ENCODE peak calls at places on chromosomes 1 and 21, in four cellular contexts. I, O, G and Y are unnamed samples.

GRCh38 chr1:43603004-43603403 is 46.9 kb upstream of the KDM4A start:
- DNase-seq in G (no peak), O (no peak), I (no peak), Y (no peak)

GRCh38 chr1:37949524-37950152 is 2.8 kb upstream of the INPP5B start:
- DNase-seq in I (no peak), O (no peak), G (peak), Y (no peak)

GRCh38 chr1:218348628-218349185 is 3.6 kb downstream of the TGFB2 start:
- DNase-seq in I (no peak), O (no peak), G (no peak), Y (no peak)

GRCh38 chr1:204829133-204829532 is 41.5 kb upstream of the NFASC start:
- DNase-seq in O (no peak), G (no peak), I (no peak), Y (no peak)

GRCh38 chr1:152096931-152097330 is 8.1 kb upstream of the TCHHL1 start:
- DNase-seq in I (no peak), G (no peak), O (no peak), Y (no peak)

GRCh38 chr1:242201090-242201489 is 202.2 kb upstream of the MAP1LC3C start:
- DNase-seq in I (no peak), G (no peak), O (no peak), Y (no peak)

GRCh38 chr1:75996196-75996595 is 64.0 kb upstream of the ASB17 start:
- DNase-seq in O (no peak), G (no peak), I (no peak), Y (no peak)

GRCh38 chr1:22738069-22738435 is 27.4 kb downstream of the EPHB2 start:
- DNase-seq in I (no peak), G (no peak), O (no peak), Y (no peak)

GRCh38 chr1:206925116-206925736 is 3.5 kb upstream of the FCMR start:
- DNase-seq in O (no peak), I (no peak), G (no peak), Y (no peak)

GRCh38 chr1:93255222-93256079 is 74.9 kb downstream of the CCDC18 start:
- DNase-seq in G (no peak), O (no peak), I (no peak), Y (no peak)

GRCh38 chr21:45379171-45379900 is 25.6 kb upstream of the COL18A1 start:
- DNase-seq in I (peak), O (no peak), G (peak), Y (no peak)

GRCh38 chr21:45974073-45975016 is 7.2 kb upstream of the COL6A1 start:
- DNase-seq in O (peak), G (peak), I (peak), Y (no peak)

GRCh38 chr1:37797750-37798345 is 4.2 kb downstream of the MANEAL start:
- DNase-seq in G (no peak), I (no peak), O (no peak), Y (no peak)

GRCh38 chr1:51316113-51316763 is 14.1 kb downstream of the TTC39A start:
- DNase-seq in I (no peak), G (no peak), O (no peak), Y (no peak)

GRCh38 chr1:228249508-228250305 is 41.9 kb downstream of the OBSCN start:
- DNase-seq in I (no peak), G (no peak), O (no peak), Y (no peak)

GRCh38 chr1:61244114-61244513 is 161.8 kb downstream of the NFIA start:
- DNase-seq in G (no peak), I (no peak), O (no peak), Y (peak)

GRCh38 chr1:40806724-40807675 is 23.4 kb downstream of the KCNQ4 start:
- DNase-seq in I (peak), G (no peak), O (peak), Y (no peak)

GRCh38 chr1:246043556-246043955 is 463.5 kb downstream of the SMYD3 start:
- DNase-seq in O (no peak), I (no peak), G (no peak), Y (no peak)

GRCh38 chr1:165560834-165561233 is 17.0 kb downstream of the LRRC52 start:
- DNase-seq in O (no peak), G (no peak), I (no peak), Y (no peak)

GRCh38 chr1:192053661-192054060 is 104.6 kb upstream of the RGS18 start:
- DNase-seq in G (no peak), O (no peak), I (no peak), Y (no peak)

GRCh38 chr1:235015291-235015990 is 113.2 kb downstream of the TOMM20 start:
- DNase-seq in I (no peak), G (no peak), O (no peak), Y (no peak)

GRCh38 chr1:36352910-36353878 is 29.7 kb upstream of the EVA1B start:
- DNase-seq in I (no peak), G (no peak), O (no peak), Y (no peak)

GRCh38 chr1:12180315-12180714 is 13.5 kb downstream of the TNFRSF1B start:
- DNase-seq in I (peak), O (peak), G (peak), Y (peak)

GRCh38 chr1:48414264-48414663 is 57.7 kb downstream of the SPATA6 start:
- DNase-seq in G (no peak), O (no peak), I (no peak), Y (no peak)

GRCh38 chr1:3902546-3902945 is 2.5 kb upstream of the C1orf174 start:
- DNase-seq in G (no peak), O (no peak), I (no peak), Y (no peak)

GRCh38 chr1:85607126-85607912 is 26.8 kb downstream of the CCN1 start:
- DNase-seq in O (no peak), G (no peak), I (no peak), Y (no peak)

GRCh38 chr1:11783556-11783955 is 21.6 kb downstream of the C1orf167 start:
- DNase-seq in O (no peak), I (no peak), G (no peak), Y (no peak)

GRCh38 chr1:75127916-75128717 is 6.1 kb upstream of the LHX8 start:
- DNase-seq in O (no peak), G (peak), I (no peak), Y (no peak)

GRCh38 chr1:8311068-8311718 is 6.7 kb upstream of the SLC45A1 start:
- DNase-seq in G (no peak), O (no peak), I (no peak), Y (no peak)

GRCh38 chr1:37776946-37777516 is 12.1 kb upstream of the EPHA10 start:
- DNase-seq in G (no peak), O (no peak), I (no peak), Y (no peak)

GRCh38 chr1:30335389-30335996 is 387.9 kb downstream of the MATN1 start:
- DNase-seq in G (no peak), I (no peak), O (no peak), Y (no peak)

GRCh38 chr1:234532511-234532922 is 53.5 kb upstream of the TARBP1 start:
- DNase-seq in G (no peak), I (no peak), O (peak), Y (peak)

GRCh38 chr1:110003747-110004428 is 19.3 kb downstream of the AHCYL1 start:
- DNase-seq in I (peak), G (no peak), O (peak), Y (peak)

GRCh38 chr1:53336146-53336545 is 8.3 kb upstream of the LRP8 start:
- DNase-seq in O (no peak), I (no peak), G (no peak), Y (no peak)